ENCODE peak calls at places on chromosomes 4 and X, in nine cellular contexts. E is ascending aorta; V is ovary; I is cardiac muscle cell; W is CD4-positive, alpha-beta T cell; S is fibroblast of lung; B is lower lobe of right lung; Z is uterus; L is suprapubic skin. C is an unnamed sample.

GRCh38 chr4:145176641-145177432 is 3.6 kb downstream of the OTUD4 start:
- DNase-seq in B (no peak), E (no peak), S (no peak), W (no peak), I (no peak), L (no peak), Z (no peak), V (no peak), C (no peak)

GRCh38 chr4:108473163-108473720 is 147.1 kb upstream of the RPL34 start:
- DNase-seq in E (no peak), B (no peak), Z (no peak), I (no peak), V (no peak), W (no peak), L (no peak), S (no peak), C (no peak)

GRCh38 chrX:23662853-23663252 is 4.4 kb upstream of the PRDX4 start:
- DNase-seq in Z (no peak), I (no peak), L (no peak), B (no peak), E (no peak), V (no peak), S (peak; percentile 67), W (no peak), C (no peak)

GRCh38 chrX:136046295-136046894 is 61.2 kb downstream of the SLC9A6 start:
- DNase-seq in W (no peak), Z (no peak), V (no peak), I (no peak), E (no peak), B (no peak), L (no peak), S (peak; percentile 58), C (no peak)

GRCh38 chr4:167826281-167826680 is 266.1 kb upstream of the ANXA10 start:
- DNase-seq in W (no peak), S (no peak), B (no peak), L (no peak), V (no peak), Z (no peak), I (no peak), E (no peak), C (no peak)

GRCh38 chr4:176340871-176341685 is 21.3 kb downstream of the SPCS3 start:
- DNase-seq in W (no peak), B (no peak), S (peak; percentile 33), L (no peak), E (no peak), Z (no peak), V (no peak), I (peak; percentile 52), C (peak; percentile 28)

GRCh38 chr4:113106076-113106475 is 56.6 kb downstream of the ANK2 start:
- DNase-seq in L (no peak), S (peak; percentile 48), B (no peak), E (no peak), Z (no peak), W (no peak), I (peak; percentile 44), V (no peak), C (no peak)

GRCh38 chrX:153922932-153923857 is 2.9 kb downstream of the ARHGAP4 start:
- DNase-seq in S (peak; percentile 57), W (no peak), L (peak; percentile 83), B (peak; percentile 78), I (no peak), Z (peak; percentile 89), E (peak; percentile 87), V (peak; percentile 93), C (peak; percentile 70)

GRCh38 chr4:25667931-25668557 is 12.4 kb downstream of the SLC34A2 start:
- DNase-seq in E (no peak), S (peak; percentile 67), I (peak; percentile 34), B (no peak), W (no peak), L (no peak), V (no peak), Z (no peak), C (no peak)

GRCh38 chr4:126582737-126583136 is 1050.0 kb upstream of the INTU start:
- DNase-seq in V (no peak), Z (no peak), L (no peak), S (no peak), I (no peak), W (no peak), B (no peak), E (no peak), C (no peak)

GRCh38 chr4:107380836-107381438 is 339.1 kb downstream of the PAPSS1 start:
- DNase-seq in E (no peak), L (no peak), W (no peak), Z (no peak), S (no peak), B (no peak), I (no peak), V (no peak), C (no peak)

GRCh38 chrX:47664737-47665136 is 5.8 kb upstream of the UXT start:
- DNase-seq in V (no peak), W (no peak), L (no peak), E (no peak), I (no peak), B (no peak), S (peak; percentile 41), Z (no peak), C (no peak)

GRCh38 chrX:38899650-38900049 is 98.4 kb downstream of the MID1IP1 start:
- DNase-seq in S (no peak), L (no peak), I (no peak), Z (no peak), E (no peak), W (no peak), B (no peak), V (no peak), C (no peak)

GRCh38 chrX:14029039-14029424 is 660 bp downstream of the GEMIN8 start:
- DNase-seq in L (no peak), E (no peak), W (no peak), B (no peak), I (peak; percentile 1), V (no peak), S (no peak), Z (no peak), C (no peak)

GRCh38 chrX:109261279-109261678 is 220.6 kb downstream of the GUCY2F start:
- DNase-seq in L (no peak), E (no peak), W (no peak), S (no peak), V (no peak), I (no peak), B (no peak), Z (no peak), C (no peak)

GRCh38 chr4:188110741-188111458 is 1.5 kb upstream of the TRIML2 start:
- DNase-seq in V (no peak), I (no peak), E (no peak), W (no peak), S (no peak), Z (no peak), B (no peak), L (no peak), C (no peak)

GRCh38 chr4:3036131-3036952 is 38.0 kb downstream of the HTT-AS start:
- DNase-seq in B (no peak), W (no peak), L (no peak), E (no peak), I (no peak), S (no peak), V (no peak), Z (no peak), C (no peak)

GRCh38 chrX:13418126-13419091 is 98.6 kb upstream of the ATXN3L start:
- DNase-seq in I (no peak), S (peak; percentile 62), Z (no peak), L (no peak), V (no peak), B (no peak), W (no peak), E (no peak), C (no peak)

GRCh38 chr4:138851626-138852443 is 163.7 kb upstream of the NOCT start:
- DNase-seq in V (no peak), W (no peak), Z (no peak), E (no peak), B (no peak), S (peak; percentile 53), I (no peak), L (no peak), C (no peak)

GRCh38 chr4:37981425-37981824 is 21.2 kb downstream of the PTTG2 start:
- DNase-seq in Z (no peak), V (no peak), L (no peak), W (no peak), E (no peak), S (no peak), B (no peak), I (no peak), C (no peak)

GRCh38 chr4:154958621-154959358 is 177.7 kb downstream of the RBM46 start:
- DNase-seq in L (no peak), Z (no peak), B (no peak), W (no peak), S (peak; percentile 1), I (peak; percentile 13), E (no peak), V (peak; percentile 62), C (no peak)

GRCh38 chrX:31555506-31555905 is 483.7 kb upstream of the FTHL17 start:
- DNase-seq in E (no peak), S (peak; percentile 44), L (no peak), W (no peak), B (no peak), I (no peak), Z (no peak), V (no peak), C (no peak)

DNA sequence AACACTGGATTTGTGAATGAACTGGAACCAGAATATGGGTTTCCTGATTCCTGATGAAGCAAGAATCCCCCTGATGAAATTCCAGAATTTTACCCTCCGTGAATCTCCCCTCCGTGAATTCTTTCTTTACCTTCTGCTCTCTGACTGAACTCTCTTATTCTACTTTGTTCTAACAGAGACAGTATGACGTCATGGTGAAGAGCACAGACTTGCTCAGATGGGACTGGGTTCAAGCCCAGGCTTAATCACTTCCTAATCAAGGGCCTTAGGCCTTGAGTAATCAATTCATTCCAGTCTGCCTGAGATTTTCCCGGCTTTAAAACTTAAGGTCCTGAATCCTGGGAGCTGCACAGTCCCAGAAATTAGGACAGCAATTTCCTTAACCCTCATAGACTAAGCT is 64.5 kb downstream of the IQCM start:
- DNase-seq in E (no peak), S (no peak), V (no peak), I (no peak), W (no peak), B (no peak), L (no peak), Z (no peak), C (no peak)
- H3K27ac ChIP-seq in E (no peak overlapping the region), S (no peak overlapping the region), V (no peak overlapping the region), I (no peak overlapping the region), W (no peak overlapping the region), B (no peak overlapping the region), L (no peak overlapping the region), Z (no peak overlapping the region), C (no peak overlapping the region)

GRCh38 chrX:68695206-68695845 is 47.9 kb downstream of the STARD8 start:
- DNase-seq in S (no peak), W (no peak), V (no peak), B (no peak), I (no peak), Z (no peak), E (no peak), L (no peak), C (no peak)
- H3K27me3 ChIP-seq in S (no peaks in the 10 kb centered on the region), W (peaks cover 19% of the 10 kb centered on the region), V (no peaks in the 10 kb centered on the region), B (no peaks in the 10 kb centered on the region), I (no peaks in the 10 kb centered on the region), Z (no peaks in the 10 kb centered on the region), E (no peaks in the 10 kb centered on the region), L (no peaks in the 10 kb centered on the region), C (no peaks in the 10 kb centered on the region)

GRCh38 chr4:8428288-8429097 is 12.0 kb downstream of the ACOX3 start:
- DNase-seq in V (peak; percentile 92), L (peak; percentile 91), S (peak; percentile 76), I (peak; percentile 92), E (peak; percentile 95), B (peak; percentile 91), Z (peak; percentile 78), W (peak; percentile 88), C (peak; percentile 96)
- TF ChIP-seq CTCF in V (no peak), L (no peak), S (peak; percentile 70), I (peak; percentile 58), E (no peak), B (no peak), Z (no peak), W (no peak), C (no peak)

GRCh38 chrX:37644381-37645305 is 40.9 kb upstream of the XK start:
- DNase-seq in L (no peak), B (no peak), S (no peak), I (no peak), E (no peak), W (no peak), Z (no peak), V (no peak), C (no peak)
- H3K27ac ChIP-seq in L (no peak overlapping the region), B (no peak overlapping the region), S (no peak overlapping the region), I (no peak overlapping the region), E (no peak overlapping the region), W (no peak overlapping the region), Z (no peak overlapping the region), V (no peak overlapping the region), C (no peak overlapping the region)